ENCODE peak calls at places on chromosomes 2 and 18, in five cellular contexts. J, Y, E, T and I are unnamed samples.

GRCh38 chr2:224099846-224100643 is 61.0 kb upstream of the SERPINE2 start:
- DNase-seq in J (no peak), Y (no peak), E (no peak), T (no peak), I (no peak)

GRCh38 chr2:112185131-112185530 is 46.9 kb downstream of the FBLN7 start:
- DNase-seq in J (no peak), Y (no peak), E (no peak), T (no peak), I (no peak)

GRCh38 chr18:72376256-72376655 is 167.9 kb downstream of the CBLN2 start:
- DNase-seq in J (no peak), Y (no peak), E (no peak), T (no peak), I (no peak)

GRCh38 chr18:55301836-55302235 is 286.2 kb downstream of the TCF4 start:
- DNase-seq in J (peak), Y (no peak), E (no peak), T (no peak), I (no peak)

GRCh38 chr2:113133696-113134558 is 6.5 kb downstream of the IL1RN start:
- DNase-seq in J (no peak), Y (no peak), E (no peak), T (no peak), I (no peak)

GRCh38 chr2:199273043-199273647 is 184.6 kb downstream of the SATB2 start:
- DNase-seq in J (no peak), Y (no peak), E (no peak), T (no peak), I (no peak)

GRCh38 chr2:150607471-150607870 is 120.0 kb upstream of the RND3 start:
- DNase-seq in J (no peak), Y (no peak), E (no peak), T (no peak), I (no peak)

GRCh38 chr2:149141046-149141445 is 102.5 kb downstream of the LYPD6B start:
- DNase-seq in J (no peak), Y (no peak), E (no peak), T (no peak), I (no peak)

GRCh38 chr18:64167408-64167807 is 18.5 kb upstream of the LINC00305 start:
- DNase-seq in J (no peak), Y (no peak), E (no peak), T (no peak), I (no peak)

GRCh38 chr2:27249891-27250651 is 12.8 kb downstream of the SLC30A3 start:
- DNase-seq in J (peak), Y (peak), E (peak), T (no peak), I (peak)

GRCh38 chr2:54549912-54550518 is 93.9 kb downstream of the SPTBN1 start:
- DNase-seq in J (no peak), Y (no peak), E (no peak), T (no peak), I (no peak)

GRCh38 chr2:74516070-74516633 is 1.9 kb downstream of the TLX2 start:
- DNase-seq in J (peak), Y (peak), E (peak), T (no peak), I (peak)

GRCh38 chr2:198657520-198658121 is 800.1 kb downstream of the SATB2 start:
- DNase-seq in J (peak), Y (no peak), E (no peak), T (no peak), I (peak)

GRCh38 chr2:146623771-146624170 is 1221.1 kb upstream of the ACVR2A start:
- DNase-seq in J (no peak), Y (no peak), E (no peak), T (no peak), I (no peak)

GRCh38 chr18:23281626-23282436 is 146.5 kb downstream of the CABLES1 start:
- DNase-seq in J (no peak), Y (no peak), E (no peak), T (peak), I (no peak)

GRCh38 chr2:152730591-152731333 is 12.3 kb downstream of the ARL6IP6 start:
- DNase-seq in J (no peak), Y (no peak), E (no peak), T (no peak), I (no peak)

GRCh38 chr18:64639536-64639935 is 490.6 kb upstream of the LINC00305 start:
- DNase-seq in J (no peak), Y (no peak), E (no peak), T (no peak), I (no peak)

GRCh38 chr2:10332402-10333246 is 29.9 kb downstream of the HPCAL1 start:
- DNase-seq in J (peak), Y (no peak), E (no peak), T (peak), I (no peak)

GRCh38 chr2:233473386-233473791 is 93.2 kb downstream of the USP40 start:
- DNase-seq in J (no peak), Y (no peak), E (no peak), T (no peak), I (peak)

GRCh38 chr2:7707723-7708122 is 790.5 kb downstream of the RNF144A start:
- DNase-seq in J (no peak), Y (no peak), E (no peak), T (no peak), I (no peak)

GRCh38 chr2:37561615-37562569 is 109.5 kb downstream of the CDC42EP3 start:
- DNase-seq in J (peak), Y (peak), E (no peak), T (no peak), I (peak)

GRCh38 chr2:150587547-150588209 is 100.2 kb upstream of the RND3 start:
- DNase-seq in J (no peak), Y (no peak), E (no peak), T (no peak), I (no peak)

GRCh38 chr2:181183878-181184553 is 203.6 kb downstream of the UBE2E3 start:
- DNase-seq in J (no peak), Y (no peak), E (no peak), T (no peak), I (no peak)

GRCh38 chr18:27695054-27695453 is 481.9 kb downstream of the CDH2 start:
- DNase-seq in J (no peak), Y (no peak), E (no peak), T (no peak), I (peak)

GRCh38 chr2:100242891-100243670 is 79.2 kb downstream of the LONRF2 start:
- DNase-seq in J (peak), Y (peak), E (peak), T (peak), I (peak)

GRCh38 chr2:86622878-86623548 is 652 bp downstream of the RNF103 start:
- DNase-seq in J (peak), Y (peak), E (peak), T (peak), I (peak)

GRCh38 chr18:25310045-25310444 is 41.9 kb downstream of the ZNF521 start:
- DNase-seq in J (no peak), Y (no peak), E (no peak), T (no peak), I (no peak)

GRCh38 chr2:16245481-16246054 is 305.2 kb downstream of the MYCN start:
- DNase-seq in J (no peak), Y (no peak), E (no peak), T (no peak), I (no peak)

GRCh38 chr18:3214855-3215637 is 4.7 kb downstream of the MYOM1 start:
- DNase-seq in J (no peak), Y (no peak), E (no peak), T (no peak), I (peak)

GRCh38 chr2:164567335-164567989 is 53.8 kb downstream of the GRB14 start:
- DNase-seq in J (no peak), Y (no peak), E (no peak), T (no peak), I (no peak)

GRCh38 chr2:174644406-174644805 is 46.8 kb upstream of the WIPF1 start:
- DNase-seq in J (no peak), Y (no peak), E (no peak), T (no peak), I (no peak)

GRCh38 chr2:200472853-200473464 is 36.9 kb downstream of the KCTD18 start:
- DNase-seq in J (no peak), Y (no peak), E (no peak), T (no peak), I (no peak)

GRCh38 chr2:189179607-189179979 is at the start of gene COL5A2:
- DNase-seq in J (no peak), Y (peak), E (no peak), T (no peak), I (peak)

GRCh38 chr2:167100526-167100925 is 212.2 kb downstream of the XIRP2 start:
- DNase-seq in J (no peak), Y (no peak), E (no peak), T (no peak), I (no peak)

GRCh38 chr2:42050350-42051167 is 2.7 kb downstream of the PKDCC start:
- DNase-seq in J (no peak), Y (no peak), E (no peak), T (no peak), I (no peak)

GRCh38 chr18:45386256-45386655 is 229.0 kb upstream of the SLC14A2 start:
- DNase-seq in J (peak), Y (peak), E (peak), T (no peak), I (peak)

GRCh38 chr2:135963841-135964240 is 21.6 kb downstream of the DARS1 start:
- DNase-seq in J (no peak), Y (no peak), E (no peak), T (no peak), I (no peak)

GRCh38 chr18:74492259-74492658 is 3.9 kb upstream of the CNDP2 start:
- DNase-seq in J (no peak), Y (no peak), E (no peak), T (no peak), I (no peak)

GRCh38 chr18:74488354-74488753 is 7.8 kb upstream of the CNDP2 start:
- DNase-seq in J (peak), Y (no peak), E (no peak), T (no peak), I (no peak)

GRCh38 chr18:74485860-74486849 is 10.0 kb upstream of the CNDP2 start:
- DNase-seq in J (no peak), Y (no peak), E (no peak), T (no peak), I (peak)

GRCh38 chr18:74488864-74489263 is 7.3 kb upstream of the CNDP2 start:
- DNase-seq in J (peak), Y (no peak), E (no peak), T (no peak), I (no peak)

GRCh38 chr18:74489631-74490030 is 6.5 kb upstream of the CNDP2 start:
- DNase-seq in J (no peak), Y (no peak), E (no peak), T (no peak), I (no peak)
- H3K4me3 ChIP-seq in J (no peak), Y (no peak), E (no peak), T (no peak), I (no peak)

GRCh38 chr2:219439518-219439917 is 4.9 kb downstream of the SPEG start:
- DNase-seq in J (no peak), Y (peak), E (no peak), T (no peak), I (no peak)

GRCh38 chr2:219442206-219443015 is 7.8 kb downstream of the SPEG start:
- DNase-seq in J (no peak), Y (no peak), E (no peak), T (no peak), I (no peak)

GRCh38 chr2:219441451-219442205 is 7.0 kb downstream of the SPEG start:
- DNase-seq in J (peak), Y (peak), E (peak), T (no peak), I (no peak)

GRCh38 chr2:219438453-219438852 is 3.8 kb downstream of the SPEG start:
- DNase-seq in J (no peak), Y (no peak), E (no peak), T (no peak), I (no peak)

DNA sequence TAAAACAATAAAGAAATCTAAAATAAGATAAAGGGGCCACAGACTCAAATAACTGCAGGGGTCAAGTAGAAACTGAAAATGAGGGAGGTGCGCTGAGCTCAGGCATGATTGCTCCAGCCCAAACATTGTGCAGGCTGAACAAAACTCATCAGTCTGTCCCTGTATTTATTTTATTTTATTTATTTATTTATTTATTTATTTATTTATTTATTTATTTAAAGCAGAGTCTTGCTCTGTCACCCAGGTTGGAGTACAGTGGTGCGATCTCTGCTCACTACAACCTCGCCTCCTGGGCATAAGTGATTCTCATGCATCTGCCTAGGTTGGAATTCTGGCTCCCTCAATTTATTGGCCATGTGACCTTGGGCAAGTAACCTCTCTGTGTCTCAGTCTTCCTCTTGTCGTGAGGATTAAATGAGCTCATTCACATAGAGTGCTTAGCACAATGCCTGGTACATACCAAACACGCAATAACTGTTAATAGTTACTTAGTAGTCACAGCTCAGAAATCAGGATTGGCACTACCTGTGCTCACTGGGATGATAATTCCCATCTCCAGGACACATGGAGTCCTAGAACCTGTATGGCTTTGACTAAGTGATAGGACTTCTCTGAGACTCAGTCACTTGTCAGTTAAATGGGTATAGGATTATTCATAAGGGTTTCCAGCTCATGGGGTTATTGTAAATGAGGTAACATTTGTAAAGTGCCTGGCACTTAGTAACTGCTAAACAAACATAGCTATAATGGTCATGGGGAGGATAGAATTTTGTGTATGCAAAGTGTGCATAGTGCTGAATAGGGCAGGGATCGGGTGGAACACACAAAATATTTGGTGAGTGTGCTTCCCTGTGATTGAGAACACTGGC is 6.0 kb downstream of the SPEG start:
- DNase-seq in J (no peak), Y (no peak), E (no peak), T (no peak), I (no peak)
- H3K27ac ChIP-seq in J (no peak), Y (peak), E (no peak), T (peak), I (no peak)

GRCh38 chr2:230983566-230983965 is 12.4 kb upstream of the SPATA3 start:
- DNase-seq in J (no peak), Y (no peak), E (no peak), T (no peak), I (no peak)
- TF ChIP-seq POLR2A in J (no peak), Y (no peak), E (no peak), T (no peak), I (no peak)

DNA sequence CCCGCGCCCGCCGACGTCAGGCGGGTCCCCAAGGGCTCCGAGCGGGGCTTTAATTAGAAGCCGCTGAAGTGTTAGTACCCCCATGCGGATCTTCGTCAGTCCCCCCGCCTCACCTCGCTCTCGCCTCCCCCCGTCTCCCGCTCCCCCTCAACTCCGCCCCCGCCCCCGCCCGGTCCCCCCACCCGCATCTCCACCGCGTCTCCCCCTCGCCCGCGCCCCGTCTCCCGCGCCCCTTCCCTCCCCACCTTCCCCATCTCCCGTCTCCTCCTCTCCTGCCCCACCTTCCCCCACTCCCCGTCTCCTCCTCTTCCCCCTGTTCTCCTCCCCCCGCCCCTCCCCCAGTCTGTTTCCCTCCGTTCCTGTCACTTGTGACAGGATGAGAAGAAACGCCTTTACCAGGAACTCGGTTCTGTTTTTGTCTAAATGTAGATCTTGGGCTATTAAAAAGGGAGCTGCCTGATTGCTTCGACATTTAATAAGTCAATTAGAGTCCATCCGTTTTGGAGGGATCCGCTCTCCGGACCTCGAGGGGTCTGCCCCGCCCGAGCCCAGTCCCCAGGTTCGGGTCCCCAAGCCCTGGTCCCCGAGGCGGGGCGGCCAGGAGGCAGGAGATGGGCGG is 961 bp upstream of the ALKAL2 start:
- DNase-seq in J (no peak), Y (no peak), E (peak), T (no peak), I (peak)
- H3K4me3 ChIP-seq in J (no peak), Y (peak), E (peak), T (peak), I (peak)

GRCh38 chr2:226423498-226423960 is 376.1 kb downstream of the IRS1 start:
- DNase-seq in J (no peak), Y (no peak), E (no peak), T (no peak), I (no peak)
- H3K27ac ChIP-seq in J (no peak), Y (no peak), E (no peak), T (no peak), I (no peak)

DNA sequence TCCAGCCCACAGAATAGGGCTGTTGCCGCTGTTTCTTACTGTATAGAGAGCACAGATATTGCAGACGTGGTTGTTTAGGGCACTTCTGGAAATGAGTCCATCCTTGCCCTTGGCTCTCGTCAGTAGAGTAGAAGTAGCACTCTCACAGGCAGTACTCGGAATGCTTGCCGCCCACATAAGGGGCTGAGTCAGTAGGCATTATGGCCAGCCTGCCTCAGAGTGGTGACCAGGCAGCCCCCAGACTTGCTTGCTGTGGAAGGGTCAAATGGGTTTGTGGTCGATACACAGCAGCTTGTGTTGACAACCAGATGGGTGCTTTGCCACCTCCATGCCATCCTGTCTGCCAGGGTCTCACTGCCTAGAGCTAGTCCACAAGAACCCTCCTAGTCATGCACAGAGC is 38.7 kb downstream of the PLEKHB2 start:
- DNase-seq in J (no peak), Y (no peak), E (no peak), T (no peak), I (no peak)
- TF ChIP-seq POLR2A in J (no peak), Y (no peak), E (no peak), T (no peak), I (no peak)